ENCODE peak calls at places on chromosomes 13 and 19, in eight cellular contexts. Z, Y, E, R, W, X, V and Q are unnamed samples.

GRCh38 chr13:111359237-111359915 is 38.9 kb downstream of the TEX29 start:
- DNase-seq in W (no peak), E (no peak), Y (peak; percentile 11), Z (no peak), X (no peak), V (no peak), R (no peak), Q (no peak)

GRCh38 chr19:3431760-3432397 is 48.4 kb downstream of the SMIM24 start:
- DNase-seq in W (no peak), Y (no peak), E (no peak), Z (no peak), R (no peak), X (no peak), V (no peak), Q (no peak)

GRCh38 chr13:108176685-108177274 is 38.6 kb downstream of the LIG4 start:
- DNase-seq in Y (peak; percentile 12), Z (peak; percentile 54), X (no peak), W (no peak), R (no peak), V (peak; percentile 52), E (peak; percentile 72), Q (peak; percentile 36)

GRCh38 chr13:91157273-91158014 is 190.0 kb upstream of the MIR17HG start:
- DNase-seq in R (no peak), Z (no peak), Y (no peak), X (no peak), E (no peak), W (no peak), V (no peak), Q (no peak)

GRCh38 chr13:100361504-100361903 is 227.1 kb downstream of the GGACT start:
- DNase-seq in E (no peak), Z (no peak), X (no peak), V (no peak), W (peak; percentile 57), R (no peak), Y (peak; percentile 82), Q (no peak)

GRCh38 chr13:100552755-100553154 is 35.8 kb downstream of the GGACT start:
- DNase-seq in Y (no peak), Z (no peak), X (no peak), V (no peak), W (no peak), E (no peak), R (no peak), Q (no peak)

GRCh38 chr19:3969435-3970312 is 1.2 kb downstream of the DAPK3 start:
- DNase-seq in W (peak; percentile 87), R (no peak), X (no peak), Y (peak; percentile 68), V (no peak), Z (no peak), E (no peak), Q (no peak)

GRCh38 chr19:45346449-45346848 is 5.9 kb downstream of the KLC3 start:
- DNase-seq in R (no peak), X (no peak), Y (no peak), W (no peak), E (no peak), V (no peak), Z (no peak), Q (no peak)

GRCh38 chr19:13813147-13813546 is 17.9 kb downstream of the ZSWIM4 start:
- DNase-seq in V (no peak), X (no peak), Y (no peak), R (no peak), W (no peak), Z (no peak), E (no peak), Q (no peak)

GRCh38 chr13:89748716-89749115 is 1598.8 kb upstream of the MIR17HG start:
- DNase-seq in Z (no peak), V (no peak), Y (no peak), X (no peak), W (peak; percentile 8), E (no peak), R (no peak), Q (no peak)

GRCh38 chr13:109790951-109791605 is 4.7 kb upstream of the IRS2 start:
- DNase-seq in X (no peak), Z (peak; percentile 74), W (no peak), E (peak; percentile 70), V (no peak), Y (peak; percentile 62), R (no peak), Q (peak; percentile 56)

GRCh38 chr13:40664100-40665060 is 2.1 kb downstream of the FOXO1 start:
- DNase-seq in Z (peak; percentile 88), E (peak; percentile 93), V (peak; percentile 90), R (no peak), Y (peak; percentile 38), W (peak; percentile 13), X (peak; percentile 89), Q (peak; percentile 73)

GRCh38 chr19:55372316-55373081 is 2.2 kb upstream of the IL11 start:
- DNase-seq in Z (no peak), V (no peak), E (no peak), Y (no peak), W (peak; percentile 44), X (peak; percentile 78), R (no peak), Q (no peak)

GRCh38 chr13:33272531-33273124 is 12.9 kb downstream of the STARD13 start:
- DNase-seq in V (no peak), W (no peak), X (no peak), Y (no peak), Z (no peak), E (peak; percentile 59), R (no peak), Q (no peak)

GRCh38 chr13:50646070-50646469 is 197.4 kb downstream of the DLEU7 start:
- DNase-seq in R (no peak), Y (no peak), V (no peak), W (peak; percentile 33), E (no peak), Z (no peak), X (no peak), Q (no peak)

GRCh38 chr13:43475135-43475534 is 311.6 kb downstream of the ENOX1 start:
- DNase-seq in V (no peak), X (no peak), Z (no peak), W (no peak), R (no peak), Y (peak; percentile 24), E (no peak), Q (no peak)

GRCh38 chr19:39347332-39348227 is 5.4 kb downstream of the SAMD4B start:
- DNase-seq in Z (no peak), R (no peak), E (no peak), V (no peak), W (peak; percentile 49), Y (no peak), X (no peak), Q (no peak)

GRCh38 chr19:19064811-19065745 is 1.3 kb downstream of the SLC25A42 start:
- DNase-seq in Y (no peak), R (no peak), E (peak; percentile 57), X (no peak), W (no peak), Z (peak; percentile 60), V (no peak), Q (no peak)

GRCh38 chr19:19345970-19346369 is 25.3 kb downstream of the MAU2 start:
- DNase-seq in Z (no peak), V (no peak), E (no peak), R (no peak), W (no peak), X (no peak), Y (no peak), Q (no peak)

DNA sequence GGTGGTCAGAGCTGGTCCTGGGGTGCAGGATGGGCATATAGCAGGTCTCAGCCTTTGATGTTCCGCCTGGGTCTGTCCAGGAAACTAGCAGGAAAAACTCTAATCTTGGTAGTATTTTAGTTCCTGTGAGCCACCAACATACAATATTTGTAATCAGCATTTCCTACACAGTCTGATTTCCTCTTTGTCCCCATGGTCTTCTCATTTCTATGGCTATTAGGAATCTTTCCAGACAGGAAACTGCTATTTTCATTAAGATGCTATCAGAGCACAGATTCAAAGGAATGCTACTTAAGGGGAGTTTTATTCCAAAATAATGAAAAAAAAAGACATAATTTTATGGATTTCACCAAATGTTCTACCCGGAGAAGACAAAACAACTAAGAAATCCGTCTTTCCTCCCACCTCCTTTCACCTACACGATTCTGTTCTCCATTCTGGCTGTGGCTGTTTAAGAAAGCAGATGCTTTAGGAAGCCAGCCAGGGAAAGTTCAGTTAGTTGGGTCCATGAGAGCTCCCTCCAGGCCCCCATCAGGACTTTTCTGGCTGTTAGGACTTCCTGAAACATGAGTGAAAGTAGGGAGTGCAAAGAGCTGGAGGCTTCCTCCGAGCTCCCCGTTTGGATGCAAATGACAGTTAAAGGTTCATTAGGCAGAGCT is 36.4 kb downstream of the SHISA2 start:
- DNase-seq in E (no peak), R (no peak), X (no peak), Y (no peak), V (no peak), W (no peak), Z (no peak), Q (no peak)
- H3K4me1 ChIP-seq in E (no peaks in the 10 kb centered on the region), R (peaks cover 6% of the 10 kb centered on the region), X (peaks cover 15% of the 10 kb centered on the region), Y (no peaks in the 10 kb centered on the region), V (peaks cover 16% of the 10 kb centered on the region), W (peaks cover 29% of the 10 kb centered on the region), Z (peaks cover 11% of the 10 kb centered on the region), Q (peaks cover 4% of the 10 kb centered on the region)

GRCh38 chr13:97272526-97272925 is 50.4 kb downstream of the MBNL2 start:
- DNase-seq in Z (no peak), V (no peak), X (no peak), E (no peak), Y (no peak), W (no peak), R (no peak), Q (no peak)
- H3K4me1 ChIP-seq in Z (peaks cover 3% of the 10 kb centered on the region), V (peaks cover 68% of the 10 kb centered on the region), X (peaks cover 12% of the 10 kb centered on the region), E (no peaks in the 10 kb centered on the region), Y (peaks cover 19% of the 10 kb centered on the region), W (peaks cover 68% of the 10 kb centered on the region), R (peaks cover 71% of the 10 kb centered on the region), Q (peaks cover 19% of the 10 kb centered on the region)

DNA sequence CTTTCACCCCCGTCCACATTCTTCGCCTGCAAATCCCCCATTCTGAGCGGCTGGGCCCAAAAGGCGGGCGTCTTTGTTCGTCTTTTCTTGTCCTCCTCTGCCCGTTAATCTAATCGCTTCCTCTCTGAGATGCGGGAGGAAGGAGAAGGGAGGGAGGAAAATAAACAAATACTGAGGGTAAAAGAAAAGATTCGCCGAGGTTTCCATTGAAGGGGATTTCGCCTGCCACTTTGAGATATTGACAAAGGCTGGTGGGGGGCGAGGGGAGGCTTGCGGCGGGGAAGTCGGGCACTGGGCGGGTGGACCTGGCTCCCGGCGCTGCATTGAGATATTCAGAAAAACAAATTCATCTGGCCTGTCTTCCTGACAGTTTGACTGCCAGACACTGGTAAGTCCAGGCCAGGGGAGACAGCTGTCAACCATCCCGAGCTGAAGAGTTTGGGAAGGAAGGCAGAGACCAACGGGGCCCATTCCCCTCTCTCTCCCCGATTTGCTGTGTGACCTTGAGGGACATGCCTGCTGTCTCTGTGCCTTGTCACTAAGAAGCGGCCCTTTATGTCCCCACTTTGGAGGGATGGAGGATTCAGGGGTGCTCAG is 37.7 kb downstream of the ZNRF4 start:
- DNase-seq in Z (no peak), Y (no peak), R (no peak), E (no peak), W (no peak), V (no peak), X (no peak), Q (no peak)
- H3K4me1 ChIP-seq in Z (no peaks in the 10 kb centered on the region), Y (no peaks in the 10 kb centered on the region), R (no peaks in the 10 kb centered on the region), E (no peaks in the 10 kb centered on the region), W (no peaks in the 10 kb centered on the region), V (no peaks in the 10 kb centered on the region), X (no peaks in the 10 kb centered on the region), Q (no peaks in the 10 kb centered on the region)

DNA sequence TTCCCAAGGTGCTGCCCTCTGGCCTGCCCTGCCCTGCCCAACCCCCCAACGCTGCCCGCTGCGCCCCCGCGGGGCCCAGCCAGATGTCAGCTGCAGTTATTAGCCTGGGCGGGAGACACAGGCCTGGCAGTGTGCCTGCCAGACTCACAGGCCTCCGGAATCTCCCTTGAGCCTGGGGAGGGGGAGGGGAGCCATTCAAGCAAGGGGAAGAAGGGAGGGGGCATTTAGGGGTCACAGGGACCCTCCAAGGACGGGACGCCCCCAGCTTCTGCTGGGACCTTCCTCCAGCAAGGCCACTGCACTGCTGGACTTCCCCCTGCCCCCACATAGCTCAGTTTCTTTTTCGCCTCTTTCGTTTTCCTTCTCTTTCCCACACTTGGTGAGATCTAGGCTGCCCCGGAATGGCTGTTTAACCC is 2.6 kb upstream of the JUNB start:
- DNase-seq in R (no peak), X (peak; percentile 94), V (peak; percentile 85), Y (peak; percentile 63), Z (peak; percentile 46), W (no peak), E (peak; percentile 90), Q (no peak)
- H3K4me1 ChIP-seq in R (peaks cover 56% of the 10 kb centered on the region), X (peaks cover 48% of the 10 kb centered on the region), V (peaks cover 57% of the 10 kb centered on the region), Y (peaks cover 30% of the 10 kb centered on the region), Z (peaks cover 61% of the 10 kb centered on the region), W (peaks cover 46% of the 10 kb centered on the region), E (peaks cover 16% of the 10 kb centered on the region), Q (peaks cover 56% of the 10 kb centered on the region)